ENCODE peak calls at places on chromosomes 11 and 22, in eight cellular contexts. J, P, W, H, Y, K, U and R are unnamed samples.
A peak's percentile ranks its signal among the peaks of the same experiment; 100 is the strongest.

GRCh38 chr11:126799974-126800373 is 200.6 kb downstream of the KIRREL3 start:
- DNase-seq in J (no peak), P (no peak), W (no peak), H (peak; percentile 66), Y (no peak), K (no peak), U (no peak), R (no peak)

GRCh38 chr11:36069576-36070214 is 125.8 kb downstream of the LDLRAD3 start:
- DNase-seq in J (no peak), P (peak; percentile 63), W (peak; percentile 34), H (no peak), Y (no peak), K (no peak), U (no peak), R (no peak)

GRCh38 chr11:5705688-5706087 is 16.1 kb downstream of the TRIM22 start:
- DNase-seq in J (no peak), P (no peak), W (peak; percentile 24), H (peak; percentile 42), Y (no peak), K (no peak), U (no peak), R (no peak)

GRCh38 chr11:97702948-97703347 is 1313.1 kb downstream of the JRKL start:
- DNase-seq in J (no peak), P (no peak), W (no peak), H (no peak), Y (no peak), K (no peak), U (no peak), R (no peak)

GRCh38 chr11:67318239-67318555 is 14.9 kb downstream of the SSH3 start:
- DNase-seq in J (peak; percentile 36), P (no peak), W (no peak), H (no peak), Y (no peak), K (no peak), U (no peak), R (no peak)

GRCh38 chr11:132028380-132029240 is 658.2 kb downstream of the NTM start:
- DNase-seq in J (no peak), P (no peak), W (peak; percentile 68), H (peak; percentile 73), Y (no peak), K (peak; percentile 77), U (no peak), R (no peak)

GRCh38 chr11:57306156-57306876 is 18.4 kb downstream of the TNKS1BP1 start:
- DNase-seq in J (no peak), P (no peak), W (peak; percentile 79), H (peak; percentile 19), Y (no peak), K (peak; percentile 73), U (no peak), R (peak; percentile 55)

GRCh38 chr11:24372491-24372890 is 124.4 kb upstream of the LUZP2 start:
- DNase-seq in J (no peak), P (no peak), W (no peak), H (no peak), Y (no peak), K (no peak), U (no peak), R (no peak)

GRCh38 chr22:36289406-36289870 is 36.5 kb downstream of the APOL1 start:
- DNase-seq in J (no peak), P (no peak), W (no peak), H (no peak), Y (no peak), K (no peak), U (no peak), R (peak; percentile 78)

DNA sequence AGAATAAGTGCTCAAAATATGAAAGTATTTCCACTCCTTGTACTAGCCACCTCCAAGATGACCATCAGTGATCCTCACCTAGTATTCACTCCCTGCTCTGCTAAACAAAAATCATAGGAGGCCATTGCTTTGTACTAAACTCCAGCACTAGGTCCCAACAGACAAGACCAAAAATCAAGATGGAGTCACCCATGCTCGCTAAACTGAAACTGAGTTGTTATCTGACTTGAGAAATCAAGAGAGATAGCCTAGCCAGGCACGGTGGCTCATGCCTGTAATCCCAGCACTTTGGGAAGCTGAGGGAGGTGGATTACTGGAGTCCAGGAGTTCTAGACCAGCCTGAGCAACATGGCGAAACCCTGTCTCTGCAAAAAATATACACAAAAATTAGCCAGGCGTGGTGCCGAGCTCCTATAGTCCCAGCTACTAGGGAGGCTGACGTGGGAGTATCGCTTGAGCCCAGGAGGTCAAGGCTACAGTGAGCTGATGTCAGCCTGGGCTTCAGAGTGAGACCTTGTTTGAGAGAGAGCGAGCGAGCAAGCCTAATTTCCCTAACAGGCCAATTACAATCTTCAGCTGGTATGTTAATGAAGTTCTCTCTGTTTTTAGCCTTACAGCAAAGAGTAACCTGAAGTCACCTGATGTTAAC is 9.3 kb downstream of the SEC14L6 start:
- DNase-seq in J (no peak), P (no peak), W (no peak), H (no peak), Y (no peak), K (no peak), U (no peak), R (no peak)
- H3K4me3 ChIP-seq in J (no peak overlapping the region), P (no peak overlapping the region), W (no peak overlapping the region), H (no peak overlapping the region), Y (no peak overlapping the region), K (no peak overlapping the region), U (no peak overlapping the region), R (no peak overlapping the region)

DNA sequence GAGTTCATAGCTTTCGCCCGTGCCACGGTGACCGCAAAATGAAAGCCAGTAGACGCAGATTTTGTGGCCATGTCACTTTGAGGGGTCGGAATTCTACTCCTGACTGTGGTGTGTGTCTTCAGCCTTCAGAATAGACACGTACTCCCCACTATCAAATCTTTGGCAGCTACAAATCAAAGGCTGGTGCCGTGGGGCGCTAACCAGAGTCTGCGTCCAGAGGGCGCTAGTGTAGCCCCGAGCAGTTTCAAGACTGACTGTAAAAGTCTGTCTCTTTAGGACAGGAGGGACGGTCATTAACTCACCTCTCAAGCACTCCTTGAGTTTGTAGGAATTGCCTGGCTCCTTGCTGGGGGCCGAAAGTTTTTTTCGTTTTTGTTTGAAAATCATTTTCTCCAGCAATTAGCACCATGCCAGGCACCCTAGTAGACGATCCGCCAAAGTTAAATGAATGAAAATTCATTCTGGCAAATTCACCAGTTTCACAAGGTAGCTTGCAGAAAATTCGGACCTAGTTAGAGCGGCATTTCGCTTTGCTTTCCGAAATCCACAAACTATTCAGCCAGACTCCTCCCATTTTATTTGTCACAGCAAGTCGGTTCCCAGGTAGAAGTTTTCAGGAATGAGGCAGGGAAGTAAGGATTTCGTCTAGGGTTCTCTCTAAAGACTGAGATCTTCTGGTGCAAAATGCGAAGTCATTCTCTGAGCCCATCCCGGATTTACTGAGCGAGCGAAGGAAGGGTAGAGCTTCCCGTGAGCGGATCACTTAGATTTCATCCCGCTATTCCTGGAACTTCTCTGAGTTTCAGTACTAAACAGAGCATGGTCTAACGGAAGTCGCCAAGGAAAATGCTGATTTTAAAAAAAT is 2.8 kb upstream of the CALCA start:
- DNase-seq in J (peak; percentile 49), P (no peak), W (peak; percentile 48), H (peak; percentile 20), Y (peak; percentile 54), K (peak; percentile 56), U (peak; percentile 55), R (no peak)
- H3K4me3 ChIP-seq in J (peak overlapping the region; percentile 29), P (no peak overlapping the region), W (no peak overlapping the region), H (no peak overlapping the region), Y (peak overlapping the region; percentile 3), K (no peak overlapping the region), U (peak overlapping the region; percentile 59), R (no peak overlapping the region)

GRCh38 chr22:17810570-17811116 is 36.4 kb upstream of the BID start:
- DNase-seq in J (no peak), P (no peak), W (no peak), H (no peak), Y (no peak), K (no peak), U (no peak), R (no peak)
- H3K4me3 ChIP-seq in J (no peak overlapping the region), P (no peak overlapping the region), W (no peak overlapping the region), H (no peak overlapping the region), Y (no peak overlapping the region), K (no peak overlapping the region), U (no peak overlapping the region), R (no peak overlapping the region)

GRCh38 chr22:50176850-50177536 is 6.5 kb downstream of the PANX2 start:
- DNase-seq in J (no peak), P (no peak), W (no peak), H (no peak), Y (no peak), K (no peak), U (no peak), R (peak; percentile 59)

GRCh38 chr22:50178471-50178864 is 7.2 kb upstream of the TRABD start:
- DNase-seq in J (no peak), P (no peak), W (no peak), H (no peak), Y (no peak), K (no peak), U (no peak), R (peak; percentile 59)

GRCh38 chr22:50178871-50179869 is 6.5 kb upstream of the TRABD start:
- DNase-seq in J (no peak), P (no peak), W (no peak), H (no peak), Y (no peak), K (no peak), U (no peak), R (peak; percentile 61)

GRCh38 chr22:50175921-50176849 is 5.7 kb downstream of the PANX2 start:
- DNase-seq in J (no peak), P (no peak), W (no peak), H (no peak), Y (no peak), K (no peak), U (no peak), R (peak; percentile 57)

GRCh38 chr22:50177537-50178470 is 7.3 kb downstream of the PANX2 start:
- DNase-seq in J (no peak), P (no peak), W (no peak), H (no peak), Y (peak; percentile 25), K (no peak), U (no peak), R (peak; percentile 56)
- H3K4me3 ChIP-seq in J (no peak overlapping the region), P (no peak overlapping the region), W (no peak overlapping the region), H (no peak overlapping the region), Y (no peak overlapping the region), K (no peak overlapping the region), U (no peak overlapping the region), R (no peak overlapping the region)